ENCODE peak calls at places on chromosomes 6 and 20, in nine cellular contexts. I is effector memory CD4-positive, alpha-beta T cell; G is transverse colon; S is OCI-LY7; P is AG04449; H is fibroblast of lung; V is mucosa of descending colon; W is GM06990; Y is endothelial cell of umbilical vein. E is an unnamed sample.

GRCh38 chr6:132252113-132252512 is 149.2 kb downstream of the MOXD1 start:
- DNase-seq in V (no peak), P (no peak), W (no peak), H (no peak), Y (no peak), I (no peak), S (peak), G (no peak), E (no peak)

GRCh38 chr6:111011360-111012142 is 29.7 kb downstream of the RPF2 start:
- DNase-seq in V (no peak), W (peak), Y (peak), G (no peak), S (peak), H (peak), I (no peak), P (no peak), E (no peak)

GRCh38 chr6:10194816-10195639 is 219.8 kb downstream of the TFAP2A start:
- DNase-seq in S (no peak), H (peak), G (no peak), W (no peak), P (no peak), V (no peak), I (no peak), Y (no peak), E (no peak)

GRCh38 chr6:168628732-168629245 is 187.8 kb downstream of the SMOC2 start:
- DNase-seq in Y (no peak), H (no peak), G (no peak), P (no peak), I (no peak), W (no peak), V (no peak), S (no peak), E (no peak)

GRCh38 chr6:163438940-163439335 is 24.4 kb downstream of the QKI start:
- DNase-seq in G (peak), Y (no peak), V (no peak), S (no peak), P (no peak), W (no peak), I (peak), H (peak), E (no peak)

GRCh38 chr6:151589667-151590066 is 95.8 kb downstream of the CCDC170 start:
- DNase-seq in I (no peak), V (no peak), Y (no peak), H (no peak), S (no peak), P (no peak), W (no peak), G (no peak), E (no peak)

GRCh38 chr6:6569043-6569442 is 19.5 kb upstream of the LY86 start:
- DNase-seq in H (no peak), I (no peak), G (no peak), W (no peak), Y (no peak), S (no peak), P (no peak), V (no peak), E (no peak)

GRCh38 chr6:132053523-132053922 is 102.4 kb upstream of the CCN2 start:
- DNase-seq in I (no peak), V (no peak), S (no peak), P (peak), G (no peak), W (no peak), H (peak), Y (no peak), E (no peak)

GRCh38 chr20:54067606-54068174 is 2.7 kb downstream of the BCAS1 start:
- DNase-seq in G (peak), H (peak), Y (no peak), V (peak), P (no peak), I (no peak), S (no peak), W (no peak), E (peak)

GRCh38 chr6:163671355-163671754 is 256.8 kb downstream of the QKI start:
- DNase-seq in Y (no peak), W (no peak), P (no peak), I (no peak), H (no peak), V (no peak), S (no peak), G (no peak), E (no peak)

GRCh38 chr6:84048588-84048987 is 15.0 kb downstream of the MRAP2 start:
- DNase-seq in S (no peak), V (no peak), H (no peak), P (no peak), Y (no peak), G (no peak), I (no peak), W (no peak), E (no peak)

GRCh38 chr6:84050408-84050807 is 16.8 kb downstream of the MRAP2 start:
- DNase-seq in I (no peak), S (no peak), Y (no peak), P (no peak), V (no peak), W (no peak), H (no peak), G (no peak), E (no peak)

GRCh38 chr6:84055646-84056045 is 22.1 kb downstream of the MRAP2 start:
- DNase-seq in W (no peak), G (no peak), I (no peak), Y (no peak), P (no peak), H (no peak), S (no peak), V (no peak), E (no peak)

GRCh38 chr6:84052204-84052882 is 18.8 kb downstream of the MRAP2 start:
- DNase-seq in P (no peak), Y (peak), H (peak), I (no peak), G (no peak), W (no peak), S (no peak), V (no peak), E (peak)

DNA sequence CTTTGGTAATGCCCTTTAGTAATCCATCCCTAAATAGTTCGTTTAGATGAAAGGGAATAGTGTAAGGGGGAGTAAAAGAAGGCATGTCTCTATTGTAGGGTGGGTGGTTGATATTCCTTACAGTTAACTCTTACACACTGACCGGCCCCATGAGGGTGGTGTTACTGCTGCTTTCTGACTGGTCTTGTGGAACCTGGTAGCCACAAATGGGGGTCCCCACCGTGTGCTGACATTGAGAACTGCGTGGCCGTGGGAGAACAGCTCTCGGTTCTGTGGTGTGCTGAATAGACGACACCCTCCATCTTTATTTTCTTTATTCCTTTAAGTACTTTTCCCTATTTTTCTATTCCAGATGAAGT is 19.3 kb downstream of the MRAP2 start:
- DNase-seq in W (no peak), I (no peak), P (no peak), Y (no peak), S (no peak), V (no peak), H (no peak), G (no peak), E (no peak)
- H3K4me3 ChIP-seq in W (no peak), I (no peak), P (no peak), Y (no peak), S (no peak), V (no peak), H (no peak), G (no peak), E (no peak)

GRCh38 chr6:52894278-52894677 is 15.2 kb downstream of the GSTA3 start:
- DNase-seq in H (no peak), S (no peak), G (no peak), P (no peak), Y (no peak), I (no peak), W (no peak), V (no peak), E (no peak)

GRCh38 chr6:52887912-52888535 is 21.5 kb downstream of the GSTA3 start:
- DNase-seq in I (no peak), G (no peak), H (peak), V (no peak), Y (no peak), W (no peak), S (no peak), P (no peak), E (no peak)

GRCh38 chr6:52890018-52890417 is 19.5 kb downstream of the GSTA3 start:
- DNase-seq in W (no peak), V (no peak), I (no peak), S (no peak), H (no peak), Y (no peak), G (no peak), P (no peak), E (no peak)

GRCh38 chr6:52893803-52894202 is 15.7 kb downstream of the GSTA3 start:
- DNase-seq in V (no peak), H (no peak), P (no peak), W (no peak), G (no peak), S (no peak), I (no peak), Y (no peak), E (no peak)

GRCh38 chr6:52893221-52893620 is 16.3 kb downstream of the GSTA3 start:
- DNase-seq in P (no peak), V (no peak), H (no peak), W (no peak), G (no peak), Y (no peak), I (no peak), S (no peak), E (no peak)
- H3K4me3 ChIP-seq in P (no peak), V (no peak), H (no peak), W (no peak), G (no peak), Y (no peak), I (no peak), S (no peak), E (no peak)

GRCh38 chr6:28555136-28555535 is 29.5 kb downstream of the GPX5 start:
- DNase-seq in G (no peak), W (no peak), S (no peak), I (no peak), V (no peak), H (no peak), Y (no peak), P (no peak), E (no peak)

GRCh38 chr6:28553384-28553985 is 27.8 kb downstream of the GPX5 start:
- DNase-seq in I (no peak), P (no peak), H (no peak), Y (no peak), W (no peak), S (no peak), G (no peak), V (no peak), E (no peak)

GRCh38 chr6:28558629-28559028 is 32.9 kb downstream of the GPX5 start:
- DNase-seq in H (no peak), Y (no peak), W (no peak), P (no peak), V (no peak), I (no peak), S (peak), G (no peak), E (no peak)

GRCh38 chr6:28551891-28552666 is 26.4 kb downstream of the GPX5 start:
- DNase-seq in P (no peak), W (no peak), S (no peak), H (no peak), I (no peak), V (no peak), G (no peak), Y (no peak), E (no peak)

GRCh38 chr6:28553986-28554881 is 28.6 kb downstream of the GPX5 start:
- DNase-seq in I (no peak), P (no peak), W (no peak), S (no peak), V (no peak), Y (no peak), G (no peak), H (no peak), E (no peak)
- H3K4me3 ChIP-seq in I (no peak), P (no peak), W (no peak), S (no peak), V (no peak), Y (no peak), G (no peak), H (no peak), E (no peak)

DNA sequence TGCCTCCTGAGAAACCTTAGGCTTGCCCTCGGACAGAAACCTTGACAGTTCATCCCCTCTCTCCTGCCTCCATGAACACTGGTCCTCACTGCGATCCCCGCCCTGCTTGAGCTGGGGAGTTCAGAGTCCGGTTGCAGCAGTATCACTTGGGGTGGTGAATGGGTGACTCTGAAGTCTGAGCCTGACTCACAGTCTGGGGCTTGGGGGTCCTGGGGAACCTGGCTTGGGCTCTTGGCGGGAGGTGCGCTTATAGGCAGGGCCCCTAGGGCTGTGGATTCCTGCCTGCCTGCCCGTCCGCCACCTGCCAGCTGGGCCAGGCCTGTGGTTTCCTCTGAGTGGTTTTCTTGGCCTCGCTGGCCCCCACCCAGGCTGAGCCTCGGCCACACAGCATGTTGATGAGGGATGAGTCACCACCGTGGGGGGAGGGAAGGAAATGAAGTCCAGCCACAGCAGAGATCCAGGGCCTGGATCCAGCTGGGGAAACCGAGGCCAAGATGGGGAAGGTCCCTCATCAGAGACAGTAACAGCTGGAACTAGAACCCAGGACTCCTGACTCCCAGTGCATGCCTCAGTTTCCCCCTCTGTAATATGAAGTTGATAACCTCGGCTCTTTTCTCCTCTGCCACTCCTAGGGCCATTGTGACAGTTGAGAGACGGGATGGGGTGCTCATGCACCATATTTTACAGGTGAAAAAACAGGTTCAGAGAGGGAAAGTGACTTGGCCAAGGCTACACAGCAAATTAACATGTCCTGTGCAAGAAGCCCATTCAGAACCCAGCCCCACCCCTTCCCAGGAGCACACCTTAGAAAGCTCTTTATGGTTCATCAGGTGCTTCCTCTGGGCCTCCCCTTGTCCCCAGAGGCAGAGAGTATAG is 9.2 kb downstream of the FOXS1 start:
- DNase-seq in V (peak), I (no peak), G (peak), H (peak), S (no peak), P (no peak), Y (peak), W (peak), E (no peak)
- H3K4me3 ChIP-seq in V (no peak), I (no peak), G (no peak), H (no peak), S (no peak), P (no peak), Y (no peak), W (no peak), E (no peak)

GRCh38 chr20:41050361-41051019 is 21.9 kb downstream of the TOP1 start:
- DNase-seq in I (no peak), P (peak), W (no peak), H (peak), Y (no peak), V (no peak), G (no peak), S (no peak), E (no peak)
- H3K4me3 ChIP-seq in I (no peak), P (no peak), W (no peak), H (no peak), Y (no peak), V (no peak), G (no peak), S (peak), E (no peak)

GRCh38 chr6:146543211-146543939 is at the start of gene RAB32:
- DNase-seq in G (peak), Y (peak), W (peak), H (peak), I (no peak), P (peak), V (peak), S (no peak), E (peak)
- H3K4me3 ChIP-seq in G (peak), Y (peak), W (peak), H (peak), I (no peak), P (peak), V (peak), S (no peak), E (peak)

GRCh38 chr6:27700337-27700736 is 211.9 kb downstream of the OR2B2 start:
- DNase-seq in G (no peak), H (no peak), W (no peak), S (no peak), V (no peak), P (no peak), Y (no peak), I (no peak), E (no peak)

GRCh38 chr6:27694547-27694874 is 217.7 kb downstream of the OR2B2 start:
- DNase-seq in P (no peak), G (no peak), H (no peak), S (no peak), V (no peak), W (no peak), I (no peak), Y (no peak), E (no peak)
- H3K4me3 ChIP-seq in P (no peak), G (peak), H (no peak), S (peak), V (no peak), W (peak), I (peak), Y (no peak), E (peak)

GRCh38 chr20:15923030-15923776 is 650.0 kb downstream of the KIF16B start:
- DNase-seq in Y (no peak), G (no peak), I (no peak), P (no peak), W (peak), H (no peak), S (no peak), V (no peak), E (no peak)
- H3K4me3 ChIP-seq in Y (no peak), G (no peak), I (no peak), P (no peak), W (no peak), H (no peak), S (no peak), V (no peak), E (no peak)

GRCh38 chr6:135226537-135226936 is 45.4 kb downstream of the MYB start:
- DNase-seq in H (no peak), I (no peak), V (no peak), G (no peak), S (peak), W (peak), Y (no peak), P (no peak), E (no peak)

GRCh38 chr6:135225911-135226310 is 44.8 kb downstream of the MYB start:
- DNase-seq in P (no peak), W (no peak), S (no peak), Y (no peak), G (no peak), V (no peak), I (no peak), H (no peak), E (no peak)

GRCh38 chr6:135221505-135221904 is 40.4 kb downstream of the MYB start:
- DNase-seq in P (no peak), Y (no peak), G (no peak), I (no peak), W (no peak), V (no peak), H (no peak), S (no peak), E (no peak)

GRCh38 chr6:135222623-135223022 is 41.5 kb downstream of the MYB start:
- DNase-seq in P (no peak), H (no peak), Y (no peak), S (no peak), W (no peak), G (no peak), V (no peak), I (no peak), E (no peak)

DNA sequence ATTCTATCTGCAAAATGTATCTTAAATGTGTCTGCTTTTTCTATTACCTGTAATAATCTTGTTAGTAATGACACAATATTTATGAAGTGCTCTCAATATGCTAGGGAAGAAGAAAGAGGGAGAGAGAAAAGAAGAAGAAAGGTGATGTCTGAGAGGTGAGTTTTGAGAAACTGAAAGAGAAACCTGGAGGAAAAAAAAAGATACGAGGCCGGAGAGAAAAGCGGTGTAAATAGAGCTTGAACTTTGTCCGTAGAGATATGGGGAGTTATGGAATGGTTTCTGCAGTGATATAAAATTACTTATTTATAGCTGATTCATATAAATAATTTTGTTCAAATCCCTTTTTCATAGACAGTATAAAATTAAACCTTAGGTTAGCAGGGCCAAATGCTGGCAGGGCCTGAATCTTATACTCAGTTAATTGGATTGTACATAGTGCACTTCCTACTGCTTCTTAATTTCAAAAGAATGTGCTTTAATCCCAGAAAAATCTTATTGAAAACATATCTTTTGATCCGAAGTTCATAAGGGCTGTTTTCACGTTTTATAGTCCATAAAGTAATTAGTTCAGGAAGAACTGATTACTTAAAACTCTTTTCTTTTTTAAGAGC is 43.0 kb downstream of the MYB start:
- DNase-seq in G (no peak), Y (no peak), I (no peak), V (no peak), P (no peak), S (no peak), W (no peak), H (no peak), E (no peak)
- H3K4me3 ChIP-seq in G (no peak), Y (no peak), I (peak), V (no peak), P (no peak), S (no peak), W (no peak), H (no peak), E (no peak)

GRCh38 chr20:34268851-34269668 is 27.8 kb downstream of the ASIP start:
- DNase-seq in W (peak), G (peak), S (no peak), H (peak), Y (peak), P (no peak), I (no peak), V (peak), E (peak)
- H3K4me3 ChIP-seq in W (peak), G (peak), S (no peak), H (peak), Y (peak), P (peak), I (peak), V (no peak), E (peak)

E was measured in prostate gland.